ENCODE peak calls at places on chromosome 6, in four cellular contexts. One of them, this sample, is unnamed.

GRCh38 chr6:324116-324728 is 31.9 kb downstream of the DUSP22 start:
- DNase-seq in stomach: no peak
- DNase-seq in NCI-H510A: no peak
- DNase-seq in NCI-H1417: no peak
- DNase-seq in this sample: no peak

GRCh38 chr6:106141441-106142237 is 55.5 kb downstream of the PRDM1 start:
- DNase-seq in stomach: no peak
- DNase-seq in NCI-H510A: no peak
- DNase-seq in NCI-H1417: no peak
- DNase-seq in this sample: peak

GRCh38 chr6:151021878-151022277 is 156.4 kb downstream of the MTHFD1L start:
- DNase-seq in stomach: no peak
- DNase-seq in NCI-H510A: no peak
- DNase-seq in NCI-H1417: no peak
- DNase-seq in this sample: peak

GRCh38 chr6:39567091-39567490 is 158.1 kb downstream of the KIF6 start:
- DNase-seq in stomach: no peak
- DNase-seq in NCI-H510A: no peak
- DNase-seq in NCI-H1417: no peak
- DNase-seq in this sample: no peak

GRCh38 chr6:1179571-1180459 is 132.1 kb upstream of the FOXQ1 start:
- DNase-seq in stomach: no peak
- DNase-seq in NCI-H510A: no peak
- DNase-seq in NCI-H1417: no peak
- DNase-seq in this sample: no peak

GRCh38 chr6:20840675-20841074 is 306.4 kb downstream of the CDKAL1 start:
- DNase-seq in stomach: no peak
- DNase-seq in NCI-H510A: no peak
- DNase-seq in NCI-H1417: no peak
- DNase-seq in this sample: peak

GRCh38 chr6:6881438-6882267 is 226.1 kb upstream of the RREB1 start:
- DNase-seq in stomach: no peak
- DNase-seq in NCI-H510A: no peak
- DNase-seq in NCI-H1417: peak
- DNase-seq in this sample: peak

GRCh38 chr6:24933868-24934401 is 1.8 kb downstream of the RIPOR2 start:
- DNase-seq in stomach: no peak
- DNase-seq in NCI-H510A: no peak
- DNase-seq in NCI-H1417: no peak
- DNase-seq in this sample: peak

GRCh38 chr6:78513856-78514255 is 353.5 kb upstream of the IRAK1BP1 start:
- DNase-seq in stomach: no peak
- DNase-seq in NCI-H510A: no peak
- DNase-seq in NCI-H1417: no peak
- DNase-seq in this sample: no peak

GRCh38 chr6:71248306-71248705 is 40.3 kb upstream of the OGFRL1 start:
- DNase-seq in stomach: no peak
- DNase-seq in NCI-H510A: no peak
- DNase-seq in NCI-H1417: peak
- DNase-seq in this sample: peak

GRCh38 chr6:166485651-166486535 is 100.6 kb downstream of the RAMACL start:
- DNase-seq in stomach: no peak
- DNase-seq in NCI-H510A: no peak
- DNase-seq in NCI-H1417: no peak
- DNase-seq in this sample: no peak

GRCh38 chr6:7112741-7113313 is 5.1 kb downstream of the RREB1 start:
- DNase-seq in stomach: peak
- DNase-seq in NCI-H510A: no peak
- DNase-seq in NCI-H1417: peak
- DNase-seq in this sample: no peak

GRCh38 chr6:16712931-16713484 is 48.3 kb downstream of the ATXN1 start:
- DNase-seq in stomach: no peak
- DNase-seq in NCI-H510A: no peak
- DNase-seq in NCI-H1417: no peak
- DNase-seq in this sample: no peak

GRCh38 chr6:38151580-38152500 is 332.3 kb downstream of the ZFAND3 start:
- DNase-seq in stomach: no peak
- DNase-seq in NCI-H510A: no peak
- DNase-seq in NCI-H1417: no peak
- DNase-seq in this sample: no peak

GRCh38 chr6:3546121-3546520 is 89.3 kb upstream of the SLC22A23 start:
- DNase-seq in stomach: peak
- DNase-seq in NCI-H510A: no peak
- DNase-seq in NCI-H1417: no peak
- DNase-seq in this sample: no peak

GRCh38 chr6:128807577-128807976 is 75.4 kb upstream of the LAMA2 start:
- DNase-seq in stomach: no peak
- DNase-seq in NCI-H510A: no peak
- DNase-seq in NCI-H1417: peak
- DNase-seq in this sample: peak

GRCh38 chr6:44081753-44082152 is 45.5 kb downstream of the MRPL14 start:
- DNase-seq in stomach: no peak
- DNase-seq in NCI-H510A: no peak
- DNase-seq in NCI-H1417: no peak
- DNase-seq in this sample: no peak

GRCh38 chr6:107458687-107459282 is 579 bp downstream of the PDSS2 start:
- DNase-seq in stomach: no peak
- DNase-seq in NCI-H510A: no peak
- DNase-seq in NCI-H1417: peak
- DNase-seq in this sample: peak

GRCh38 chr6:26514984-26515383 is 14.9 kb downstream of the BTN1A1 start:
- DNase-seq in stomach: no peak
- DNase-seq in NCI-H510A: no peak
- DNase-seq in NCI-H1417: no peak
- DNase-seq in this sample: no peak

GRCh38 chr6:139982652-139983051 is 608.2 kb upstream of the CITED2 start:
- DNase-seq in stomach: no peak
- DNase-seq in NCI-H510A: no peak
- DNase-seq in NCI-H1417: peak
- DNase-seq in this sample: no peak

GRCh38 chr6:168865-169455 is 123.3 kb upstream of the DUSP22 start:
- DNase-seq in stomach: no peak
- DNase-seq in NCI-H510A: no peak
- DNase-seq in NCI-H1417: no peak
- DNase-seq in this sample: peak

GRCh38 chr6:46648869-46649488 is 3.6 kb downstream of the CYP39A1 start:
- DNase-seq in stomach: no peak
- DNase-seq in NCI-H510A: no peak
- DNase-seq in NCI-H1417: no peak
- DNase-seq in this sample: no peak

GRCh38 chr6:44416103-44416502 is 28.6 kb downstream of the CDC5L start:
- DNase-seq in stomach: peak
- DNase-seq in NCI-H510A: no peak
- DNase-seq in NCI-H1417: no peak
- DNase-seq in this sample: peak

GRCh38 chr6:126174697-126175096 is 165.2 kb upstream of the CENPW start:
- DNase-seq in stomach: no peak
- DNase-seq in NCI-H510A: no peak
- DNase-seq in NCI-H1417: no peak
- DNase-seq in this sample: no peak

This sample was measured in cardiac muscle cell.